ENCODE peak calls at places on chromosomes 3 and 15, in six cellular contexts. U is A549, D is transverse colon, P is stomach, A is ovary, Q is sigmoid colon. H is an unnamed sample.

GRCh38 chr3:112005091-112005672 is 6.5 kb downstream of the TAGLN3 start:
- DNase-seq in U (no peak), D (no peak), P (no peak), A (no peak), Q (no peak), H (no peak)

GRCh38 chr15:81296673-81297072 is 27.3 kb downstream of the STARD5 start:
- DNase-seq in U (no peak), D (peak), P (peak), A (no peak), Q (peak), H (no peak)

GRCh38 chr15:85047271-85047948 is 65.8 kb downstream of the PDE8A start:
- DNase-seq in U (peak), D (peak), P (no peak), A (peak), Q (no peak), H (peak)

GRCh38 chr3:105062853-105063252 is 303.9 kb upstream of the ALCAM start:
- DNase-seq in U (no peak), D (no peak), P (no peak), A (no peak), Q (no peak), H (no peak)

GRCh38 chr3:181880339-181880738 is 168.6 kb downstream of the SOX2 start:
- DNase-seq in U (no peak), D (no peak), P (no peak), A (no peak), Q (no peak), H (no peak)

GRCh38 chr3:32621466-32621865 is 50.8 kb upstream of the DYNC1LI1 start:
- DNase-seq in U (no peak), D (no peak), P (no peak), A (no peak), Q (no peak), H (no peak)

GRCh38 chr15:25832158-25832557 is 31.0 kb downstream of the ATP10A start:
- DNase-seq in U (no peak), D (no peak), P (no peak), A (no peak), Q (no peak), H (no peak)

GRCh38 chr3:50272911-50273688 is 4.2 kb downstream of the SEMA3B start:
- DNase-seq in U (peak), D (peak), P (peak), A (peak), Q (peak), H (peak)

GRCh38 chr3:125055165-125055912 is 458 bp downstream of the HEG1 start:
- DNase-seq in U (no peak), D (no peak), P (no peak), A (peak), Q (no peak), H (no peak)

GRCh38 chr3:168988867-168989266 is 674.6 kb downstream of the MECOM start:
- DNase-seq in U (no peak), D (no peak), P (no peak), A (no peak), Q (no peak), H (no peak)

GRCh38 chr3:131591394-131591990 is 88.7 kb upstream of the MRPL3 start:
- DNase-seq in U (peak), D (no peak), P (no peak), A (peak), Q (no peak), H (no peak)

GRCh38 chr3:150599611-150600297 is 3.4 kb upstream of the SELENOT start:
- DNase-seq in U (no peak), D (no peak), P (no peak), A (no peak), Q (no peak), H (no peak)

GRCh38 chr15:73956276-73957086 is 30.2 kb downstream of the LOXL1 start:
- DNase-seq in U (no peak), D (no peak), P (peak), A (peak), Q (peak), H (no peak)

GRCh38 chr15:65189102-65189740 is 4.1 kb upstream of the CLPX start:
- DNase-seq in U (peak), D (no peak), P (no peak), A (peak), Q (peak), H (peak)

GRCh38 chr3:31909455-31909854 is 71.6 kb downstream of the OSBPL10 start:
- DNase-seq in U (no peak), D (no peak), P (no peak), A (no peak), Q (no peak), H (no peak)

GRCh38 chr3:188294823-188295487 is 141.0 kb downstream of the LPP start:
- DNase-seq in U (peak), D (no peak), P (peak), A (peak), Q (no peak), H (no peak)

GRCh38 chr3:98519351-98519750 is 3.4 kb downstream of the CLDND1 start:
- DNase-seq in U (no peak), D (no peak), P (no peak), A (no peak), Q (no peak), H (no peak)

GRCh38 chr3:39971450-39972081 is 162.2 kb downstream of the MYRIP start:
- DNase-seq in U (no peak), D (no peak), P (no peak), A (no peak), Q (no peak), H (no peak)

GRCh38 chr3:126136428-126137220 is 43.8 kb downstream of the ALDH1L1 start:
- DNase-seq in U (no peak), D (peak), P (peak), A (peak), Q (peak), H (no peak)

GRCh38 chr15:33858836-33859235 is 109.5 kb upstream of the CHRM5 start:
- DNase-seq in U (no peak), D (no peak), P (no peak), A (no peak), Q (no peak), H (no peak)

GRCh38 chr15:33859992-33860545 is 108.2 kb upstream of the CHRM5 start:
- DNase-seq in U (no peak), D (no peak), P (no peak), A (no peak), Q (no peak), H (no peak)

GRCh38 chr15:33860749-33861148 is 107.5 kb upstream of the CHRM5 start:
- DNase-seq in U (peak), D (no peak), P (no peak), A (no peak), Q (no peak), H (no peak)

GRCh38 chr15:33852570-33852969 is 115.7 kb upstream of the CHRM5 start:
- DNase-seq in U (peak), D (no peak), P (no peak), A (no peak), Q (no peak), H (no peak)

DNA sequence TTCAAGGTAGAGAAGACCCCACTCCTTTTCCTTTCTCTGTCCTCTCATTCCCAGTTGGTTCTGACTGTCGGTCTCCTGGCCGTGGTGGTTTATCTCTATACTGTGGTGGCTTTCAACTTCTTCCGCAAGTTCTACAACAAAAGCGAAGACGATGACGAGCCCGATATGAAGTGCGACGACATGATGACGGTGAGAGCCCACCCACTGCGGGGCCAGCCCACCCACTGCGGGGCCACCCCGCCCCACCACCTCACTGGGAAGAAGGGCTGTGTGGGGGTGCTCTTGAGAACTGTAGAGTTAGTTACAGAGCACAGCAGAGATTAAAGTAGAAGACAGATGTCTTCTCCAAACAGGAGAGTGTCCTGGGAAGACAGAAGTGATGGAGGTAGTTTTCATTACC is 110.6 kb upstream of the CHRM5 start:
- DNase-seq in U (no peak), D (no peak), P (no peak), A (no peak), Q (no peak), H (no peak)
- TF ChIP-seq EP300 in U (no peak), D (no peak), P (no peak), A (no peak), Q (no peak), H (no peak)

GRCh38 chr3:197847866-197848401 is 56.9 kb downstream of the LRCH3 start:
- DNase-seq in U (no peak), D (peak), P (no peak), A (no peak), Q (no peak), H (no peak)
- TF ChIP-seq EP300 in U (no peak), D (no peak), P (no peak), A (no peak), Q (no peak), H (no peak)

GRCh38 chr15:90866800-90867199 is 1.6 kb upstream of the FURIN start:
- DNase-seq in U (no peak), D (no peak), P (no peak), A (no peak), Q (no peak), H (no peak)
- TF ChIP-seq EP300 in U (no peak), D (no peak), P (no peak), A (no peak), Q (no peak), H (no peak)

GRCh38 chr15:92166751-92167412 is 226.8 kb upstream of the ST8SIA2 start:
- DNase-seq in U (no peak), D (no peak), P (no peak), A (no peak), Q (no peak), H (no peak)

GRCh38 chr15:92164327-92165000 is 229.2 kb upstream of the ST8SIA2 start:
- DNase-seq in U (no peak), D (no peak), P (no peak), A (no peak), Q (no peak), H (no peak)

GRCh38 chr15:92167413-92167950 is 226.2 kb upstream of the ST8SIA2 start:
- DNase-seq in U (no peak), D (peak), P (no peak), A (no peak), Q (no peak), H (no peak)

GRCh38 chr15:92165001-92165346 is 228.7 kb upstream of the ST8SIA2 start:
- DNase-seq in U (no peak), D (no peak), P (no peak), A (no peak), Q (no peak), H (no peak)

GRCh38 chr15:92166029-92166428 is 227.7 kb upstream of the ST8SIA2 start:
- DNase-seq in U (no peak), D (no peak), P (no peak), A (no peak), Q (no peak), H (no peak)
- TF ChIP-seq EP300 in U (no peak), D (no peak), P (no peak), A (no peak), Q (no peak), H (no peak)

DNA sequence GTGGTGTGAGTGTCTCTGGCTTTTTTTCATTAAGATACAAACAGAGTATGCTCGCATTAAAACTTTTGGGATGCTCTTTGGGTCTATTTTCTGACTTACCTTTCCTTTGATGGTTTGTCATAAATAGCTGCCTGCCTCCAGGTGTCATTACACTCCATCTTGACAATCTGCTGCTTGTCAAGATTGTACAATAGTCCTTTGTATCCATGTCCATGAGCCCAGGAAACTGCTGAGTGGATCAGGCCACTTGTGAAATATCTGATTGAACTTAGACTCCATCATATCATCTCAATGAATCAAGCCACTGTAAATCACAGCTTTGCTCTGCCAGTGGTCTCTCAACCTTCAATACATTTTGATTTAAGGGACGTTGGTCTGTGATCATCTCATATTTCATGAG is 135.2 kb downstream of the ECT2 start:
- DNase-seq in U (no peak), D (no peak), P (no peak), A (no peak), Q (no peak), H (no peak)
- TF ChIP-seq EP300 in U (no peak), D (no peak), P (no peak), A (no peak), Q (no peak), H (no peak)

GRCh38 chr15:63879211-63879610 is 45.5 kb upstream of the HERC1 start:
- DNase-seq in U (no peak), D (no peak), P (no peak), A (no peak), Q (no peak), H (no peak)

GRCh38 chr15:63884953-63885352 is 51.2 kb upstream of the HERC1 start:
- DNase-seq in U (no peak), D (no peak), P (no peak), A (no peak), Q (no peak), H (no peak)

GRCh38 chr15:63880744-63881143 is 47.0 kb upstream of the HERC1 start:
- DNase-seq in U (no peak), D (no peak), P (no peak), A (no peak), Q (no peak), H (no peak)

GRCh38 chr15:63880019-63880418 is 46.3 kb upstream of the HERC1 start:
- DNase-seq in U (no peak), D (no peak), P (no peak), A (no peak), Q (no peak), H (no peak)

GRCh38 chr15:63881431-63881830 is 47.7 kb upstream of the HERC1 start:
- DNase-seq in U (no peak), D (no peak), P (no peak), A (no peak), Q (no peak), H (no peak)
- TF ChIP-seq EP300 in U (no peak), D (no peak), P (no peak), A (no peak), Q (no peak), H (no peak)

GRCh38 chr3:155747286-155747685 is 2.4 kb upstream of the PLCH1 start:
- DNase-seq in U (no peak), D (no peak), P (no peak), A (no peak), Q (no peak), H (no peak)

GRCh38 chr3:155747867-155748266 is 3.0 kb upstream of the PLCH1 start:
- DNase-seq in U (no peak), D (no peak), P (no peak), A (no peak), Q (no peak), H (no peak)

GRCh38 chr3:155745795-155746550 is 1.1 kb upstream of the PLCH1 start:
- DNase-seq in U (peak), D (peak), P (peak), A (no peak), Q (no peak), H (no peak)

GRCh38 chr3:155746703-155747102 is 1.8 kb upstream of the PLCH1 start:
- DNase-seq in U (no peak), D (no peak), P (no peak), A (no peak), Q (no peak), H (no peak)

GRCh38 chr3:155748611-155749365 is 3.9 kb upstream of the PLCH1 start:
- DNase-seq in U (no peak), D (no peak), P (no peak), A (no peak), Q (no peak), H (no peak)
- TF ChIP-seq EP300 in U (no peak), D (no peak), P (no peak), A (no peak), Q (no peak), H (no peak)

DNA sequence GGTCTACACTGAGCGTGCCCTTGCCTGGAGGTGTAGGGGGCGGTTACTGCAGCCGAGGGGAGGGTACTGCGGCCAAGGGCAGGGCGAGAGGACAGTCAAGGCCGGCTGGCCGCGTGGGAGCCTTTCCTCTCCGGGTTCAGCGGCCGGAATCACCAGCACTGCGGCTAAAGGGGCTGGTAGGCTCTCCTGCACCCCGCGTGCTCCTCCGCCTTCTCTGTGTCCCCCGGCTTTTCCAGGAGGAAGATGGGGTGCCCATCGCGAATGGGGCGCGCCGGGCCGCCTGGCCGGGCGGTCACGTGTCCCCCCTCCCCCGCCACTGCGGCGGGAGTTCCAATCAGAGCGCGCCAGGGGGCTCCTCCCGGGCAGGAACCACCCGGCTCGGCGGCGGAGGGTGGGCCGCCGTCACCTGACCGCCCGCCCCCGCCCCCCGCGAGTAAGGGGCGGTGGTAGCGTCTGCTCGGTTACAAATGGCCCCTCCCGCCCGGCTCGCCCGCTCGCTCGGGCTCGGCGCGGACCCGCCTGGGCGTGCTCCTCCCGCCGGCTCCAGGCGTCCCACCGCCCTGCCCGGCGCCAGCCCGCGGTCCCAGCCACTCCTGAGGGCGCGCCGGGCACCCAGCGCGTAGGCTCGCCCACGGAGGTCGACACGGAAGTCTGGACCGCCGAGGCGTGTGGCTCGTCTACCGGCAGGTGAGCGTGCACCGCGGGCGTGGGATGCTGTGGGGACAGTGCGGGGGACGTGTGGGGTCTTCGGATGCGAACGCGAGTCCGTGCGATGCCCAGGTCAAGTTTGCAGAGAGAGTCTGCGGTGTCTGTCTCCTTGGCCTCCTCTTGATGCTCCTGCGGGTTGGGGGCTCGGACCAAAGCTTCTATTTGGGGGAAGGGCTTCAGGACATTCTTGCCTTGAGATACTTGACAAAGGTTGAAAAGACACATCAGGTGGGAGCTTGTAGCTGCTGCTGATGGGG is 242.6 kb upstream of the TOPAZ1 start:
- DNase-seq in U (peak), D (no peak), P (no peak), A (no peak), Q (no peak), H (no peak)
- TF ChIP-seq EP300 in U (no peak), D (no peak), P (no peak), A (no peak), Q (no peak), H (no peak)